ENCODE peak calls at places on chromosomes 7 and 10, in four cellular contexts. J is HepG2, V is fibroblast of pulmonary artery, Z is endothelial cell of umbilical vein. T is an unnamed sample.
A peak's percentile ranks its signal among the peaks of the same experiment; 100 is the strongest.

GRCh38 chr7:30879139-30880089 is 32.2 kb upstream of the AQP1 start:
- DNase-seq in J (no peak), V (no peak), Z (no peak), T (no peak)

GRCh38 chr10:33265621-33266020 is 68.8 kb downstream of the NRP1 start:
- DNase-seq in J (no peak), V (no peak), Z (no peak), T (no peak)

GRCh38 chr7:55449205-55449991 is 84.3 kb downstream of the LANCL2 start:
- DNase-seq in J (no peak), V (no peak), Z (no peak), T (no peak)

GRCh38 chr7:151135866-151136514 is 31.5 kb downstream of the GBX1 start:
- DNase-seq in J (no peak), V (no peak), Z (no peak), T (no peak)

GRCh38 chr10:14322531-14322930 is 8.2 kb downstream of the FRMD4A start:
- DNase-seq in J (no peak), V (no peak), Z (no peak), T (no peak)

GRCh38 chr10:112913661-112914287 is 36.3 kb upstream of the TCF7L2 start:
- DNase-seq in J (no peak), V (no peak), Z (no peak), T (no peak)

GRCh38 chr7:127844707-127845331 is 186.4 kb downstream of the LRRC4 start:
- DNase-seq in J (no peak), V (peak; percentile 49), Z (peak; percentile 79), T (peak; percentile 29)

GRCh38 chr10:102731222-102731800 is 12.4 kb upstream of the WBP1L start:
- DNase-seq in J (no peak), V (no peak), Z (no peak), T (no peak)

GRCh38 chr10:20041931-20042330 is 225.7 kb downstream of the PLXDC2 start:
- DNase-seq in J (no peak), V (no peak), Z (no peak), T (peak; percentile 45)

GRCh38 chr10:71342850-71343773 is 24.1 kb downstream of the SLC29A3 start:
- DNase-seq in J (peak; percentile 74), V (no peak), Z (no peak), T (no peak)

GRCh38 chr10:48684463-48684791 is 246 bp upstream of the WDFY4 start:
- DNase-seq in J (no peak), V (no peak), Z (no peak), T (no peak)
- H3K4me3 ChIP-seq in J (no peak overlapping the region), V (no peak overlapping the region), Z (no peak overlapping the region), T (no peak overlapping the region)

GRCh38 chr7:77416621-77417371 is 647 bp upstream of the GSAP start:
- DNase-seq in J (no peak), V (no peak), Z (peak; percentile 30), T (no peak)

GRCh38 chr7:77417801-77418200 is 1.7 kb upstream of the GSAP start:
- DNase-seq in J (no peak), V (no peak), Z (no peak), T (no peak)

GRCh38 chr7:77413861-77414424 is 2.2 kb downstream of the GSAP start:
- DNase-seq in J (no peak), V (no peak), Z (peak; percentile 26), T (peak; percentile 60)

GRCh38 chr7:77415474-77415821 is 701 bp downstream of the GSAP start:
- DNase-seq in J (no peak), V (no peak), Z (no peak), T (no peak)

DNA sequence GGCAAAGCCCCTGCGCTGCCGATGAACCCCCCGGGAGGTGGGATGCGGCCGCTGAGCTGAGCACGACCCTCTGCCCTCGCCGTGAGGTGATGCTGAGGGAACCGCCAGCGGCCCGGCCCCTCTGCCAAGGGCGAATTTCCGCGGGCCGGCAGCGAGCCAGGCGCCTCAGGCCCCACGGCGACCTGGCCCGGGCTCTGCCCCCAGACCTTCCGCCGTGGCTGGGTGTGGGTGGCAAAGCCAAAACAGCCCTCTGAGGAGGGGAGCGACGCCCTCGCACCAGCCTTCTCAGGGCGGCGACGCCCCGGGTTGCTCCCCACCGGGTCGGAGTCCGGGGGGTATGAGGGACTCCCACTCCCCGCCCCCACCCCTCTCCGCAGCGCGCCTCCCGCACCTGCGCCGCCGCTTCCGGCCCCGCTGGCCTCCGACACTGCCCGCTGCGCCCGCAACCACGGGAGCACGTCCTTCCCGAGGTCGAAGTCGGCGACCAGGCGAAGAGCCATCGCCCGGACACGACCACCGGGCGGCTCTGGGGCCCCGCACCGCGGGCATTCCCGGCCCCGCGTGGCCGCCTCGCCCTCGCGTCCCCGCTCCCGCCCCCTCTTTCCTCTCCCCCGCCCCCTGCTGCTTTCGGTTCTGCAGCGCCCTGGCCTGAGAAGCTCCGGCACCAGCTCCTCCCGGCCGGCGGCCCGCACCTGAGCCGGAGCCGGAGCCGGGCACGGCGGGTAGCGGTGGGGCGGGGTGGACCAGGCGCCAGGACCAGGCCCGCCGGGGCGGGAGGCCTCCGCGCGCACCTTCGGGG is at the start of gene GSAP:
- DNase-seq in J (no peak), V (no peak), Z (peak; percentile 30), T (peak; percentile 68)
- TF ChIP-seq CTCF in J (no peak), V (no peak), Z (no peak), T (no peak)

GRCh38 chr7:107024906-107025305 is 19.6 kb upstream of the PRKAR2B start:
- DNase-seq in J (no peak), V (no peak), Z (no peak), T (no peak)
- H3K4me3 ChIP-seq in J (no peak overlapping the region), V (no peak overlapping the region), Z (no peak overlapping the region), T (no peak overlapping the region)

GRCh38 chr10:70145666-70146488 is 623 bp downstream of the TYSND1 start:
- DNase-seq in J (peak; percentile 41), V (peak; percentile 57), Z (peak; percentile 80), T (peak; percentile 79)
- TF ChIP-seq CTCF in J (peak; percentile 72), V (no peak), Z (peak; percentile 65), T (no peak)

GRCh38 chr7:20793258-20793657 is 6.6 kb upstream of the SP8 start:
- DNase-seq in J (no peak), V (no peak), Z (no peak), T (no peak)

GRCh38 chr7:20793686-20794394 is 7.2 kb upstream of the SP8 start:
- DNase-seq in J (no peak), V (no peak), Z (peak; percentile 27), T (no peak)

GRCh38 chr7:20795361-20795760 is 8.7 kb upstream of the SP8 start:
- DNase-seq in J (no peak), V (no peak), Z (no peak), T (no peak)

GRCh38 chr7:20795881-20796280 is 9.2 kb upstream of the SP8 start:
- DNase-seq in J (no peak), V (no peak), Z (no peak), T (no peak)

DNA sequence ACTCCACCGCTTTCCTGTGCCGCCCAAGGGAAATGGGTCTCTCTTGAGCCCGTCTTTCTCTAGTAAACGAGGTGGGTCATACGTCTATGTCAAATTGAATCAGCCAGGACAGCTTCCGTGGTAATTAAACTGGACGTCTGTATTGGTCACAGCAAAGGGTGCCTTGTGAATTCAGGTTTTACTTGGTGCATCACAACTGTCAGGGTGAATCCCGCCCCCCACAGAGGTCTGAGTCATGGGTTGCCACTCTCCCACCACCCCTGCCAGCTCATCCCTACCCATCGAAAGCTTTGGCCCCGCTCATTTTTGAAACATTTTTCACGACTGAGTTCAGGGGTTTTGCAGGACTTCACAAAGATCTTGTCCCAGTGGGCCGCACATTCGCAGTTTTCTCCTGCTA is 8.0 kb upstream of the SP8 start:
- DNase-seq in J (no peak), V (no peak), Z (no peak), T (no peak)
- H3K4me3 ChIP-seq in J (no peak overlapping the region), V (no peak overlapping the region), Z (no peak overlapping the region), T (no peak overlapping the region)

GRCh38 chr10:68560916-68561691 is 967 bp downstream of the TET1 start:
- DNase-seq in J (peak; percentile 27), V (no peak), Z (no peak), T (peak; percentile 14)

GRCh38 chr10:68559251-68559650 is 886 bp upstream of the TET1 start:
- DNase-seq in J (no peak), V (no peak), Z (no peak), T (no peak)

GRCh38 chr10:68559872-68560200 is 301 bp upstream of the TET1 start:
- DNase-seq in J (no peak), V (no peak), Z (no peak), T (no peak)

GRCh38 chr10:68561804-68562649 is 1.9 kb downstream of the TET1 start:
- DNase-seq in J (no peak), V (peak; percentile 24), Z (no peak), T (peak; percentile 11)

GRCh38 chr10:68560201-68560915 is at the start of gene TET1:
- DNase-seq in J (peak; percentile 64), V (peak; percentile 61), Z (no peak), T (peak; percentile 11)
- TF ChIP-seq CTCF in J (peak; percentile 14), V (no peak), Z (no peak), T (no peak)